ENCODE peak calls at places on chromosomes 16 and 17, in eight cellular contexts. M, H, A, K, R, V, F and P are unnamed samples.

GRCh38 chr16:4183258-4184037 is 58.4 kb downstream of the SRL start:
- DNase-seq in M (peak; percentile 99), H (peak; percentile 95), A (peak; percentile 91), K (peak; percentile 96), R (peak; percentile 91), V (peak; percentile 98), F (peak; percentile 83), P (peak; percentile 91)

GRCh38 chr17:12627177-12627629 is 38.5 kb upstream of the MYOCD start:
- DNase-seq in M (no peak), H (peak; percentile 82), A (peak; percentile 81), K (no peak), R (peak; percentile 97), V (no peak), F (peak; percentile 98), P (peak; percentile 69)

GRCh38 chr16:12646490-12647274 is 157.0 kb downstream of the CPPED1 start:
- DNase-seq in M (no peak), H (no peak), A (peak; percentile 32), K (no peak), R (peak; percentile 24), V (no peak), F (no peak), P (no peak)

GRCh38 chr17:11506635-11507034 is 91.6 kb upstream of the DNAH9 start:
- DNase-seq in M (no peak), H (peak; percentile 1), A (no peak), K (peak; percentile 13), R (no peak), V (peak; percentile 88), F (peak; percentile 9), P (no peak)

GRCh38 chr16:12340151-12340733 is 363.7 kb downstream of the SNX29 start:
- DNase-seq in M (peak; percentile 40), H (peak; percentile 37), A (peak; percentile 82), K (peak; percentile 74), R (peak; percentile 67), V (peak; percentile 64), F (peak; percentile 36), P (peak; percentile 54)

GRCh38 chr17:75064460-75064859 is 17.4 kb downstream of the KCTD2 start:
- DNase-seq in M (no peak), H (no peak), A (no peak), K (no peak), R (no peak), V (no peak), F (no peak), P (no peak)

GRCh38 chr17:76546556-76547182 is 6.8 kb downstream of the PRCD start:
- DNase-seq in M (no peak), H (peak; percentile 94), A (peak; percentile 84), K (no peak), R (peak; percentile 98), V (no peak), F (peak; percentile 90), P (peak; percentile 77)

GRCh38 chr17:49952209-49952911 is 16.6 kb upstream of the DLX4 start:
- DNase-seq in M (peak; percentile 93), H (peak; percentile 68), A (peak; percentile 51), K (peak; percentile 95), R (peak; percentile 62), V (peak; percentile 91), F (peak; percentile 66), P (peak; percentile 86)

GRCh38 chr16:1474047-1474446 is 781 bp downstream of the CLCN7 start:
- DNase-seq in M (no peak), H (peak; percentile 11), A (peak; percentile 29), K (no peak), R (no peak), V (peak; percentile 35), F (no peak), P (no peak)

GRCh38 chr17:1731194-1731506 is 6.6 kb downstream of the WDR81 start:
- DNase-seq in M (no peak), H (no peak), A (no peak), K (no peak), R (no peak), V (no peak), F (no peak), P (no peak)
- TF ChIP-seq CTCF in M (no peak), H (no peak), A (no peak), K (no peak), R (no peak), V (no peak), F (no peak), P (no peak)

DNA sequence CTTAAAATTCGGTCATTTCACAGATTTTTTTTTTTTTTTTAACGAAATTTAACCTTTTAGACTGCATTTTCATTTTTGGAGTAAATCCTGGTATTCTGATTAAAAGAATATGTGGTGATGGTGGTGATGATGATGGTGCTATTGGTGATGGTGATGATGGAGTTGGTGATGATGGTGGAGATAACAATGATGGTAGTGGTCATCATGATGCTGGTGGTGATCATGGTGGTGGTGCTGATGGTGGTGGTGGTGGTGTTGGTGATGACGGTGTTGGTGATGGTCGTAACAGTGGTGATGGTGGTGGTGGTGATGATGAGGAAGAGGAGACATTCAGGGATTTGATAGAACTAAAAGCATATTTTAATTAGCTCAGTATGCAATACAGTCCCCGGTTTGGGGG is 84.0 kb downstream of the TNRC6C start:
- DNase-seq in M (no peak), H (no peak), A (no peak), K (no peak), R (no peak), V (no peak), F (no peak), P (no peak)
- TF ChIP-seq CTCF in M (no peak), H (no peak), A (no peak), K (no peak), R (no peak), V (no peak), F (no peak), P (no peak)

GRCh38 chr17:51700011-51700760 is 439.8 kb downstream of the UTP18 start:
- DNase-seq in M (no peak), H (no peak), A (no peak), K (no peak), R (no peak), V (no peak), F (no peak), P (no peak)

GRCh38 chr17:51703364-51704341 is 443.3 kb downstream of the UTP18 start:
- DNase-seq in M (no peak), H (peak; percentile 14), A (no peak), K (no peak), R (peak; percentile 63), V (no peak), F (peak; percentile 40), P (peak; percentile 91)

GRCh38 chr17:51701501-51701900 is 441.2 kb downstream of the UTP18 start:
- DNase-seq in M (no peak), H (no peak), A (no peak), K (no peak), R (no peak), V (no peak), F (no peak), P (no peak)

GRCh38 chr17:51706098-51706497 is 445.8 kb downstream of the UTP18 start:
- DNase-seq in M (no peak), H (no peak), A (no peak), K (no peak), R (no peak), V (no peak), F (no peak), P (no peak)

GRCh38 chr17:51702963-51703362 is 442.6 kb downstream of the UTP18 start:
- DNase-seq in M (no peak), H (no peak), A (no peak), K (no peak), R (no peak), V (no peak), F (no peak), P (no peak)
- TF ChIP-seq CTCF in M (no peak), H (no peak), A (no peak), K (no peak), R (no peak), V (no peak), F (no peak), P (no peak)

DNA sequence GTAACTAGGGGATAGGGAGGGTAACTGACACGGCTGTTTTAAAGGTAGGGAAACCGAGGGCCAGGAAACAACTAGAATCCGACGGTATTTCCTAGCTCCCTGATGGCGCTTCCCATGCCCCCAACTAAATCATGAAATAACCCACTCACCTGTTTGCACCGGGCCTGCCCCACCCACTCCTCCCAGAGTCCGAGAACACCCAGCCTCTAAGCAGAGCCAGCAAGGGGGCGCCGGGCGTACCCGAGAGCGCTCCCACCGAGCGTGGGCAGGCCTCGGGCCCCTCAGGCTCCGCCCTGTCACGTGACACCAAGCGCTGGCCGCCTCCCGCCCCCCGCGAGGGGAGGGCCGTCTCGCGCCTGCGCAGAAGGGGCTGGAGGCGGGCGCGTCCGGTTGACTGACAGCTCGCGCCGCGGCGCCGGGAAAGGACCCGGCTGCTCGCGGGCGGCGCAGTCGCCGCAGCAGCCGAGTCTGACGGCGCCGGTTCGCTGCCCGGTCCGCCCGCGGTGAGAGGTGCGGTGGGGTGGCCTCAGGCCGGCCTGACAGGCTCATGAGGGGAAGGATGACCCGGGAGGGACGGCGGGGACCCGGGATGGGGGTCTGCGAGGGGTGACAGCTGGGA is at the start of gene KIAA0513:
- DNase-seq in M (peak; percentile 99), H (peak; percentile 93), A (peak; percentile 87), K (peak; percentile 91), R (peak; percentile 87), V (peak; percentile 98), F (peak; percentile 68), P (peak; percentile 93)
- TF ChIP-seq CTCF in M (no peak), H (no peak), A (peak; percentile 19), K (no peak), R (no peak), V (peak; percentile 11), F (peak; percentile 28), P (no peak)

DNA sequence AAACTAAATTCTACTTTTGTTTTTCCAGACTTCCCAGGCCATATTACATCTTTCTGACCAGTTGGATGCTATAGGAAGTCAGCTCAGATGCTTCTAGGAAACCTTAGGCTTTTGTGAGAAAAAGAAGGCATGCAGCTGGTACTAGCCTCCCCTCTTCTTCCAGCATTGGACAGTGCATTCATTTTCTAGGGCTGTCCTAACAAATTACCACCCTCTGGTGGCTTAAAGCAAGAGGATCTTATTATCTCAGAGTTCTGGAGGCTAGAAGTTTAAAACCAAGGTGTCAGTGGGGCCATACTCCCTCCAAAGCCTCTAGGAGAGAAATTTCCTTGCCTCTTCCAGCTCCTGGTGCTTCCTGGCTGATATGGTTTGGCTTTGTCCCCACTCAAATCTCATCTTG is 467.8 kb downstream of the SLC39A11 start:
- DNase-seq in M (no peak), H (no peak), A (no peak), K (no peak), R (no peak), V (no peak), F (no peak), P (no peak)
- TF ChIP-seq CTCF in M (no peak), H (no peak), A (no peak), K (no peak), R (no peak), V (no peak), F (no peak), P (no peak)

DNA sequence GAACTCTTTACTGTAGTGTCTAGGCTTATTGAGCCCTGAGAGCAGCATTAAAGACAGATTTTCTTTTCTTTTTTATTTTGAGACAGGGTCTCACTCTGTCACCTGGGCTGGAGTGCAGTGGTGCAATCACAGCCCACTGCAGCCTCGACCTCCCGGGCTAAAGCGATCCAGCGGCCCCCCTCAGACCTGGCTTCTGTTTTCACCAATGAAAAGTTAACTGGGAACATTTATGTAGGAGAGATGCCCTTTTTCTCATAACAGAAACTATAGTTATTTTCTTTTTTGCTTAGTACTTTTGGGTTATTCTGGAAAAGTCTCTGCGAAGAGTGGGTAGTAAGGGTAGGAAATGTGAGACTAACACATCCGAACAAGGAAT is 1.5 kb downstream of the MAP1LC3B start:
- DNase-seq in M (no peak), H (no peak), A (no peak), K (no peak), R (no peak), V (no peak), F (no peak), P (no peak)
- TF ChIP-seq CTCF in M (no peak), H (no peak), A (no peak), K (no peak), R (no peak), V (no peak), F (no peak), P (no peak)

GRCh38 chr16:47018223-47018891 is 44.9 kb upstream of the DNAJA2 start:
- DNase-seq in M (peak; percentile 49), H (peak; percentile 22), A (no peak), K (peak; percentile 56), R (peak; percentile 21), V (peak; percentile 73), F (peak; percentile 52), P (peak; percentile 61)
- TF ChIP-seq CTCF in M (peak; percentile 29), H (peak; percentile 44), A (peak; percentile 21), K (no peak), R (peak; percentile 30), V (peak; percentile 59), F (peak; percentile 85), P (peak; percentile 37)